ENCODE peak calls at places on chromosome 22, in four cellular contexts. Y, R, U and N are unnamed samples.

GRCh38 chr22:35071784-35072183 is 5.8 kb downstream of the ISX start:
- DNase-seq in U (no peak), R (no peak), Y (no peak), N (no peak)

GRCh38 chr22:30830907-30831306 is 136.2 kb downstream of the OSBP2 start:
- DNase-seq in R (peak), Y (no peak), U (no peak), N (peak)

GRCh38 chr22:29308791-29309262 is 2.4 kb downstream of the GAS2L1 start:
- DNase-seq in Y (no peak), R (peak), U (no peak), N (no peak)

GRCh38 chr22:26403827-26404226 is 25.2 kb upstream of the ASPHD2 start:
- DNase-seq in R (no peak), Y (no peak), U (no peak), N (no peak)

GRCh38 chr22:29391546-29391945 is 3.2 kb upstream of the AP1B1 start:
- DNase-seq in U (no peak), Y (no peak), R (no peak), N (no peak)

GRCh38 chr22:46934172-46934745 is 171.8 kb downstream of the TBC1D22A start:
- DNase-seq in Y (no peak), U (no peak), R (no peak), N (no peak)

GRCh38 chr22:47396515-47396914 is 634.1 kb downstream of the TBC1D22A start:
- DNase-seq in R (no peak), Y (no peak), U (no peak), N (no peak)

GRCh38 chr22:20449819-20450550 is 12.4 kb upstream of the SCARF2 start:
- DNase-seq in Y (no peak), U (peak), R (no peak), N (no peak)

GRCh38 chr22:17692841-17693240 is 54.3 kb downstream of the BCL2L13 start:
- DNase-seq in U (no peak), Y (no peak), R (no peak), N (peak)

GRCh38 chr22:39351689-39352214 is 2.0 kb downstream of the SYNGR1 start:
- DNase-seq in R (peak), U (peak), Y (no peak), N (peak)

GRCh38 chr22:43883012-43883661 is 8.7 kb downstream of the PNPLA5 start:
- DNase-seq in R (peak), U (peak), Y (peak), N (peak)

GRCh38 chr22:46563381-46564083 is 26.1 kb upstream of the CELSR1 start:
- DNase-seq in U (peak), Y (no peak), R (peak), N (peak)

GRCh38 chr22:18012528-18012927 is 11.8 kb downstream of the MICAL3 start:
- DNase-seq in U (no peak), R (peak), Y (no peak), N (peak)

GRCh38 chr22:44728761-44729261 is 23.6 kb upstream of the ARHGAP8 start:
- DNase-seq in U (no peak), Y (no peak), R (no peak), N (no peak)

GRCh38 chr22:47169801-47170140 is 407.3 kb downstream of the TBC1D22A start:
- DNase-seq in Y (no peak), U (no peak), R (no peak), N (no peak)

GRCh38 chr22:17748555-17749353 is 25.5 kb downstream of the BID start:
- DNase-seq in R (no peak), U (peak), Y (no peak), N (peak)

GRCh38 chr22:27919943-27920755 is 1.1 kb upstream of the PITPNB start:
- DNase-seq in R (peak), Y (peak), U (peak), N (peak)

GRCh38 chr22:21937821-21938070 is 14.9 kb downstream of the PPM1F start:
- DNase-seq in R (peak), Y (no peak), U (no peak), N (no peak)

DNA sequence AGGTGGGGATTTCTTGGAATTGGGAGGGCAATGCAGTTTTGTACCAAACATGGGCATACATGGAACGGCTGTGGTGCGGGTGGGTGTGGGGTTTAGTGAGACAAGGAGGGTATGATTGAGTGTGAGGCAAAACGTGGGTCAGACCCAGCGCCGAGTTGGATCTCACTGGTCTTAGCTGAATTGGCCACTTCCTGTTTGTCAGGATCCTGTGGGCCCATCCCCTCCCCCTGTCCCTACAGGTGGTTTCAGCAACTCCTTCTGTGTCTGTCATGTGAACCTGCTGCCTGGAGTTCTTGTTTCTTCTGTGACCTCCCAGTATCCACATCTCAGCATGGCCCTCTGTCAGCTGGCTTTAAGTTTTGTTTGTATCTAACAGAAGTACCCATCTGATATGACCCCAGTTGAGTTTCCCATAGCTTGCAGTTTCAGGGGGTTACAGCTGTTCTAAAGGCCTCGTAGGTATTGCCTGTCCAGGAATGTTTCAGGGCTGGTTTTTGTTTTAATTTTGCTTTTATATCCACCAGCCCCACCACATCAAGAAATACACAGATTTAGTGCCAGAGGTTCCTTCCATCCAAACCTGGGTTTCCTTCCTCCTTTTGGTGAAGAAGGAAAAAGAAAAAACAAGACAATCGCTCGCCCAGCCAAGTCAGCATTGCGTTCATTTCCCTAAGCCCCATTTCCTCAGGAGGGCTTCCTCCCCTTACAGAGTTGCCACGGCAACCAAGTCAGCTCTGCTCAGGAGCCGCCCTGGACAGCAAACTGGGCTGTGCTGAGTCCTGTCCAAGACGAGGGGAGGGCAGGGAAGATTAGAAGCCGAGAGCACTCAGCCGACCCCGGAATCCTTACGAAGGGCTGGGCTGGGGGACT is 6.1 kb downstream of the APOL1 start:
- DNase-seq in U (peak), R (peak), Y (peak), N (no peak)
- H2BK5ac ChIP-seq in U (no peak), R (no peak), Y (peak), N (no peak)

GRCh38 chr22:41234815-41235687 is 5.7 kb downstream of the CHADL start:
- DNase-seq in Y (no peak), U (no peak), R (no peak), N (no peak)

GRCh38 chr22:41238570-41239442 is 1.9 kb downstream of the CHADL start:
- DNase-seq in U (no peak), Y (no peak), R (no peak), N (peak)

GRCh38 chr22:41237707-41238569 is 2.8 kb downstream of the CHADL start:
- DNase-seq in R (peak), U (peak), Y (peak), N (peak)

GRCh38 chr22:41239443-41240128 is 1.1 kb downstream of the CHADL start:
- DNase-seq in R (no peak), Y (no peak), U (no peak), N (no peak)

GRCh38 chr22:41237036-41237706 is 3.6 kb downstream of the CHADL start:
- DNase-seq in U (peak), R (no peak), Y (no peak), N (no peak)
- H4K91ac ChIP-seq in U (no peak), R (no peak), Y (no peak), N (no peak)

GRCh38 chr22:38238519-38239051 is 34.2 kb downstream of the TMEM184B start:
- DNase-seq in U (no peak), R (peak), Y (no peak), N (no peak)
- H2BK5ac ChIP-seq in U (no peak), R (peak), Y (no peak), N (no peak)

GRCh38 chr22:48558606-48559402 is 1268.9 kb downstream of the BRD1 start:
- DNase-seq in U (no peak), R (no peak), Y (no peak), N (no peak)
- H4K91ac ChIP-seq in U (no peak), R (no peak), Y (no peak), N (no peak)